ENCODE peak calls at places on chromosome 20, in five cellular contexts. One of them, this sample, is unnamed.

GRCh38 chr20:4167261-4168004 is 152.1 kb upstream of the RNF24 start:
- DNase-seq in lung: no peak
- DNase-seq in HCT116: no peak
- DNase-seq in endothelial cell: no peak
- DNase-seq in WTC11: peak
- DNase-seq in this sample: peak

GRCh38 chr20:5567644-5568043 is 182.6 kb upstream of the SHLD1 start:
- DNase-seq in HCT116: no peak
- DNase-seq in lung: no peak
- DNase-seq in WTC11: no peak
- DNase-seq in endothelial cell: no peak
- DNase-seq in this sample: no peak

GRCh38 chr20:54200487-54201267 is 7.2 kb upstream of the PFDN4 start:
- DNase-seq in endothelial cell: no peak
- DNase-seq in lung: no peak
- DNase-seq in HCT116: no peak
- DNase-seq in WTC11: no peak
- DNase-seq in this sample: no peak

GRCh38 chr20:49270177-49270576 is 7.7 kb downstream of the ZNFX1 start:
- DNase-seq in endothelial cell: no peak
- DNase-seq in WTC11: no peak
- DNase-seq in lung: no peak
- DNase-seq in HCT116: no peak
- DNase-seq in this sample: no peak

GRCh38 chr20:7090753-7091310 is 323.3 kb downstream of the BMP2 start:
- DNase-seq in WTC11: no peak
- DNase-seq in lung: no peak
- DNase-seq in endothelial cell: no peak
- DNase-seq in HCT116: no peak
- DNase-seq in this sample: no peak

GRCh38 chr20:40897177-40897700 is 131.4 kb upstream of the TOP1 start:
- DNase-seq in HCT116: no peak
- DNase-seq in endothelial cell: no peak
- DNase-seq in WTC11: no peak
- DNase-seq in lung: no peak
- DNase-seq in this sample: peak

GRCh38 chr20:18645196-18645745 is 57.4 kb downstream of the DTD1 start:
- DNase-seq in lung: no peak
- DNase-seq in WTC11: no peak
- DNase-seq in endothelial cell: no peak
- DNase-seq in HCT116: no peak
- DNase-seq in this sample: no peak

GRCh38 chr20:45798935-45799642 is 7.3 kb downstream of the DNTTIP1 start:
- DNase-seq in HCT116: no peak
- DNase-seq in WTC11: peak
- DNase-seq in endothelial cell: peak
- DNase-seq in lung: peak
- DNase-seq in this sample: peak

GRCh38 chr20:13412806-13413445 is 191.9 kb downstream of the ISM1 start:
- DNase-seq in HCT116: no peak
- DNase-seq in endothelial cell: no peak
- DNase-seq in WTC11: no peak
- DNase-seq in lung: no peak
- DNase-seq in this sample: no peak

GRCh38 chr20:4949833-4950178 is 51.5 kb downstream of the SLC23A2 start:
- DNase-seq in endothelial cell: peak
- DNase-seq in lung: peak
- DNase-seq in WTC11: no peak
- DNase-seq in HCT116: no peak
- DNase-seq in this sample: no peak

GRCh38 chr20:44733341-44734069 is 12.2 kb upstream of the KCNK15 start:
- DNase-seq in WTC11: peak
- DNase-seq in endothelial cell: peak
- DNase-seq in lung: peak
- DNase-seq in HCT116: peak
- DNase-seq in this sample: peak

GRCh38 chr20:62269378-62269777 is 31.1 kb downstream of the OSBPL2 start:
- DNase-seq in lung: no peak
- DNase-seq in endothelial cell: no peak
- DNase-seq in WTC11: no peak
- DNase-seq in HCT116: no peak
- DNase-seq in this sample: no peak

GRCh38 chr20:35235881-35236280 is 9.4 kb downstream of the MMP24 start:
- DNase-seq in HCT116: no peak
- DNase-seq in WTC11: no peak
- DNase-seq in lung: peak
- DNase-seq in endothelial cell: no peak
- DNase-seq in this sample: no peak

GRCh38 chr20:49306903-49307336 is 29.1 kb upstream of the ZNFX1 start:
- DNase-seq in endothelial cell: no peak
- DNase-seq in HCT116: no peak
- DNase-seq in lung: no peak
- DNase-seq in WTC11: no peak
- DNase-seq in this sample: no peak

GRCh38 chr20:59645761-59646171 is 41.4 kb downstream of the PHACTR3 start:
- DNase-seq in endothelial cell: no peak
- DNase-seq in lung: peak
- DNase-seq in WTC11: no peak
- DNase-seq in HCT116: no peak
- DNase-seq in this sample: no peak

GRCh38 chr20:62742979-62743776 is 34.5 kb downstream of the NTSR1 start:
- DNase-seq in WTC11: no peak
- DNase-seq in lung: no peak
- DNase-seq in endothelial cell: no peak
- DNase-seq in HCT116: no peak
- DNase-seq in this sample: no peak

GRCh38 chr20:42204261-42204660 is 586.1 kb upstream of the CHD6 start:
- DNase-seq in endothelial cell: no peak
- DNase-seq in HCT116: no peak
- DNase-seq in WTC11: peak
- DNase-seq in lung: no peak
- DNase-seq in this sample: peak

GRCh38 chr20:13684566-13685222 is 46.0 kb upstream of the TASP1 start:
- DNase-seq in WTC11: no peak
- DNase-seq in endothelial cell: no peak
- DNase-seq in lung: no peak
- DNase-seq in HCT116: no peak
- DNase-seq in this sample: no peak

GRCh38 chr20:58659841-58660240 is 8.8 kb downstream of the STX16 start:
- DNase-seq in lung: no peak
- DNase-seq in WTC11: no peak
- DNase-seq in HCT116: no peak
- DNase-seq in endothelial cell: no peak
- DNase-seq in this sample: no peak

GRCh38 chr20:17636523-17637412 is 45.3 kb downstream of the RRBP1 start:
- DNase-seq in WTC11: peak
- DNase-seq in endothelial cell: no peak
- DNase-seq in lung: no peak
- DNase-seq in HCT116: no peak
- DNase-seq in this sample: peak

GRCh38 chr20:24502661-24503060 is 33.2 kb downstream of the SYNDIG1 start:
- DNase-seq in WTC11: no peak
- DNase-seq in lung: no peak
- DNase-seq in endothelial cell: no peak
- DNase-seq in HCT116: no peak
- DNase-seq in this sample: no peak

GRCh38 chr20:24502184-24502583 is 32.8 kb downstream of the SYNDIG1 start:
- DNase-seq in endothelial cell: no peak
- DNase-seq in HCT116: no peak
- DNase-seq in WTC11: no peak
- DNase-seq in lung: no peak
- DNase-seq in this sample: no peak

GRCh38 chr20:24501764-24502163 is 32.3 kb downstream of the SYNDIG1 start:
- DNase-seq in lung: no peak
- DNase-seq in endothelial cell: no peak
- DNase-seq in WTC11: no peak
- DNase-seq in HCT116: no peak
- DNase-seq in this sample: no peak

GRCh38 chr20:24504331-24505285 is 35.2 kb downstream of the SYNDIG1 start:
- DNase-seq in WTC11: no peak
- DNase-seq in HCT116: no peak
- DNase-seq in lung: no peak
- DNase-seq in endothelial cell: no peak
- DNase-seq in this sample: no peak

GRCh38 chr20:24503352-24503931 is 34.0 kb downstream of the SYNDIG1 start:
- DNase-seq in WTC11: no peak
- DNase-seq in HCT116: no peak
- DNase-seq in endothelial cell: no peak
- DNase-seq in lung: peak
- DNase-seq in this sample: no peak
- TF ChIP-seq CTCF in WTC11: no peak
- TF ChIP-seq CTCF in HCT116: no peak
- TF ChIP-seq CTCF in endothelial cell: no peak
- TF ChIP-seq CTCF in lung: no peak
- TF ChIP-seq CTCF in this sample: no peak

GRCh38 chr20:609371-609964 is 641 bp downstream of the TCF15 start:
- DNase-seq in endothelial cell: no peak
- DNase-seq in WTC11: peak
- DNase-seq in HCT116: no peak
- DNase-seq in lung: no peak
- DNase-seq in this sample: no peak
- TF ChIP-seq CTCF in endothelial cell: no peak
- TF ChIP-seq CTCF in WTC11: no peak
- TF ChIP-seq CTCF in HCT116: no peak
- TF ChIP-seq CTCF in lung: no peak
- TF ChIP-seq CTCF in this sample: no peak

GRCh38 chr20:43691928-43692524 is 25.1 kb downstream of the MYBL2 start:
- DNase-seq in endothelial cell: peak
- DNase-seq in lung: no peak
- DNase-seq in WTC11: peak
- DNase-seq in HCT116: peak
- DNase-seq in this sample: peak
- TF ChIP-seq CTCF in endothelial cell: peak
- TF ChIP-seq CTCF in lung: no peak
- TF ChIP-seq CTCF in WTC11: peak
- TF ChIP-seq CTCF in HCT116: peak
- TF ChIP-seq CTCF in this sample: peak

GRCh38 chr20:10089871-10090587 is 55.2 kb downstream of the ANKEF1 start:
- DNase-seq in lung: no peak
- DNase-seq in endothelial cell: no peak
- DNase-seq in WTC11: no peak
- DNase-seq in HCT116: no peak
- DNase-seq in this sample: no peak

GRCh38 chr20:10093087-10093591 is 58.4 kb downstream of the ANKEF1 start:
- DNase-seq in WTC11: no peak
- DNase-seq in lung: no peak
- DNase-seq in HCT116: no peak
- DNase-seq in endothelial cell: no peak
- DNase-seq in this sample: no peak

GRCh38 chr20:10096790-10097189 is 62.0 kb downstream of the ANKEF1 start:
- DNase-seq in endothelial cell: no peak
- DNase-seq in lung: no peak
- DNase-seq in WTC11: no peak
- DNase-seq in HCT116: no peak
- DNase-seq in this sample: no peak

GRCh38 chr20:10090588-10091166 is 55.9 kb downstream of the ANKEF1 start:
- DNase-seq in endothelial cell: peak
- DNase-seq in HCT116: peak
- DNase-seq in WTC11: peak
- DNase-seq in lung: peak
- DNase-seq in this sample: peak

GRCh38 chr20:10094566-10095173 is 59.9 kb downstream of the ANKEF1 start:
- DNase-seq in WTC11: no peak
- DNase-seq in endothelial cell: no peak
- DNase-seq in lung: no peak
- DNase-seq in HCT116: no peak
- DNase-seq in this sample: no peak
- TF ChIP-seq CTCF in WTC11: no peak
- TF ChIP-seq CTCF in endothelial cell: no peak
- TF ChIP-seq CTCF in lung: no peak
- TF ChIP-seq CTCF in HCT116: peak
- TF ChIP-seq CTCF in this sample: no peak

This sample was measured in nephron progenitor cell.